ENCODE peak calls at places on chromosomes 4 and X, in eight cellular contexts. One of them, this sample, is unnamed. For H3K4me1, the result is how much of the 10 kb centered on the place peaks cover.

GRCh38 chr4:179027569-179027968 is 1585.3 kb upstream of the AGA start:
- DNase-seq in pancreas: no peak
- DNase-seq in left ventricle myocardium inferior: no peak
- DNase-seq in lower lobe of right lung: no peak
- DNase-seq in neural progenitor cell: no peak
- DNase-seq in fibroblast of lung: no peak
- DNase-seq in ovary: no peak
- DNase-seq in endothelial cell of umbilical vein: no peak
- DNase-seq in this sample: no peak

GRCh38 chrX:9503261-9503660 is 38.4 kb downstream of the TBL1X start:
- DNase-seq in pancreas: no peak
- DNase-seq in left ventricle myocardium inferior: no peak
- DNase-seq in lower lobe of right lung: no peak
- DNase-seq in neural progenitor cell: no peak
- DNase-seq in fibroblast of lung: no peak
- DNase-seq in ovary: no peak
- DNase-seq in endothelial cell of umbilical vein: no peak
- DNase-seq in this sample: no peak

GRCh38 chrX:11386001-11386523 is 92.8 kb downstream of the AMELX start:
- DNase-seq in pancreas: no peak
- DNase-seq in left ventricle myocardium inferior: no peak
- DNase-seq in lower lobe of right lung: no peak
- DNase-seq in neural progenitor cell: no peak
- DNase-seq in fibroblast of lung: peak
- DNase-seq in ovary: no peak
- DNase-seq in endothelial cell of umbilical vein: no peak
- DNase-seq in this sample: peak

GRCh38 chr4:163404080-163404479 is 60.4 kb downstream of the NPY5R start:
- DNase-seq in pancreas: no peak
- DNase-seq in left ventricle myocardium inferior: no peak
- DNase-seq in lower lobe of right lung: no peak
- DNase-seq in neural progenitor cell: peak
- DNase-seq in fibroblast of lung: no peak
- DNase-seq in ovary: no peak
- DNase-seq in endothelial cell of umbilical vein: no peak
- DNase-seq in this sample: no peak

GRCh38 chrX:4268676-4269075 is 555.2 kb upstream of the PRKX start:
- DNase-seq in pancreas: no peak
- DNase-seq in left ventricle myocardium inferior: no peak
- DNase-seq in lower lobe of right lung: no peak
- DNase-seq in neural progenitor cell: no peak
- DNase-seq in fibroblast of lung: no peak
- DNase-seq in ovary: no peak
- DNase-seq in endothelial cell of umbilical vein: no peak
- DNase-seq in this sample: no peak

GRCh38 chr4:189261475-189261874 is 679.2 kb upstream of the FRG1 start:
- DNase-seq in pancreas: no peak
- DNase-seq in left ventricle myocardium inferior: no peak
- DNase-seq in lower lobe of right lung: no peak
- DNase-seq in neural progenitor cell: no peak
- DNase-seq in fibroblast of lung: no peak
- DNase-seq in ovary: no peak
- DNase-seq in endothelial cell of umbilical vein: no peak
- DNase-seq in this sample: no peak

GRCh38 chrX:15849555-15849954 is 5.1 kb downstream of the AP1S2 start:
- DNase-seq in pancreas: no peak
- DNase-seq in left ventricle myocardium inferior: no peak
- DNase-seq in lower lobe of right lung: no peak
- DNase-seq in neural progenitor cell: peak
- DNase-seq in fibroblast of lung: no peak
- DNase-seq in ovary: no peak
- DNase-seq in endothelial cell of umbilical vein: peak
- DNase-seq in this sample: no peak

GRCh38 chrX:153692611-153693156 is 5.0 kb downstream of the SLC6A8 start:
- DNase-seq in pancreas: no peak
- DNase-seq in left ventricle myocardium inferior: no peak
- DNase-seq in lower lobe of right lung: no peak
- DNase-seq in neural progenitor cell: no peak
- DNase-seq in fibroblast of lung: no peak
- DNase-seq in ovary: no peak
- DNase-seq in endothelial cell of umbilical vein: no peak
- DNase-seq in this sample: no peak

GRCh38 chr4:7103599-7104365 is 35.9 kb upstream of the GRPEL1 start:
- DNase-seq in pancreas: peak
- DNase-seq in left ventricle myocardium inferior: peak
- DNase-seq in lower lobe of right lung: peak
- DNase-seq in neural progenitor cell: peak
- DNase-seq in fibroblast of lung: no peak
- DNase-seq in ovary: peak
- DNase-seq in endothelial cell of umbilical vein: peak
- DNase-seq in this sample: peak

GRCh38 chr4:99946346-99947189 is at the start of gene DNAJB14:
- DNase-seq in pancreas: peak
- DNase-seq in left ventricle myocardium inferior: peak
- DNase-seq in lower lobe of right lung: peak
- DNase-seq in neural progenitor cell: peak
- DNase-seq in fibroblast of lung: peak
- DNase-seq in ovary: peak
- DNase-seq in endothelial cell of umbilical vein: peak
- DNase-seq in this sample: peak

GRCh38 chr4:9924750-9925149 is 96.5 kb downstream of the SLC2A9 start:
- DNase-seq in pancreas: no peak
- DNase-seq in left ventricle myocardium inferior: no peak
- DNase-seq in lower lobe of right lung: no peak
- DNase-seq in neural progenitor cell: peak
- DNase-seq in fibroblast of lung: peak
- DNase-seq in ovary: no peak
- DNase-seq in endothelial cell of umbilical vein: no peak
- DNase-seq in this sample: no peak

GRCh38 chr4:5922556-5922955 is 29.7 kb upstream of the CRMP1 start:
- DNase-seq in pancreas: no peak
- DNase-seq in left ventricle myocardium inferior: no peak
- DNase-seq in lower lobe of right lung: no peak
- DNase-seq in neural progenitor cell: no peak
- DNase-seq in fibroblast of lung: no peak
- DNase-seq in ovary: no peak
- DNase-seq in endothelial cell of umbilical vein: no peak
- DNase-seq in this sample: no peak

GRCh38 chr4:182905038-182905437 is 12.1 kb downstream of the DCTD start:
- DNase-seq in pancreas: no peak
- DNase-seq in left ventricle myocardium inferior: no peak
- DNase-seq in lower lobe of right lung: no peak
- DNase-seq in neural progenitor cell: no peak
- DNase-seq in fibroblast of lung: no peak
- DNase-seq in ovary: no peak
- DNase-seq in endothelial cell of umbilical vein: no peak
- DNase-seq in this sample: no peak

GRCh38 chr4:165748321-165748720 is 124.7 kb upstream of the TLL1 start:
- DNase-seq in pancreas: no peak
- DNase-seq in left ventricle myocardium inferior: no peak
- DNase-seq in lower lobe of right lung: no peak
- DNase-seq in neural progenitor cell: peak
- DNase-seq in fibroblast of lung: no peak
- DNase-seq in ovary: no peak
- DNase-seq in endothelial cell of umbilical vein: no peak
- DNase-seq in this sample: no peak

GRCh38 chr4:148831945-148832344 is 389.7 kb upstream of the NR3C2 start:
- DNase-seq in pancreas: no peak
- DNase-seq in left ventricle myocardium inferior: no peak
- DNase-seq in lower lobe of right lung: no peak
- DNase-seq in neural progenitor cell: no peak
- DNase-seq in fibroblast of lung: peak
- DNase-seq in ovary: no peak
- DNase-seq in endothelial cell of umbilical vein: peak
- DNase-seq in this sample: no peak

GRCh38 chrX:139388234-139388633 is 142.3 kb upstream of the F9 start:
- DNase-seq in pancreas: no peak
- DNase-seq in left ventricle myocardium inferior: no peak
- DNase-seq in lower lobe of right lung: no peak
- DNase-seq in neural progenitor cell: no peak
- DNase-seq in fibroblast of lung: peak
- DNase-seq in ovary: no peak
- DNase-seq in endothelial cell of umbilical vein: no peak
- DNase-seq in this sample: no peak

GRCh38 chrX:5051831-5052491 is 1176.7 kb downstream of the NLGN4X start:
- DNase-seq in pancreas: peak
- DNase-seq in left ventricle myocardium inferior: peak
- DNase-seq in lower lobe of right lung: peak
- DNase-seq in neural progenitor cell: no peak
- DNase-seq in fibroblast of lung: peak
- DNase-seq in ovary: no peak
- DNase-seq in endothelial cell of umbilical vein: no peak
- DNase-seq in this sample: peak

DNA sequence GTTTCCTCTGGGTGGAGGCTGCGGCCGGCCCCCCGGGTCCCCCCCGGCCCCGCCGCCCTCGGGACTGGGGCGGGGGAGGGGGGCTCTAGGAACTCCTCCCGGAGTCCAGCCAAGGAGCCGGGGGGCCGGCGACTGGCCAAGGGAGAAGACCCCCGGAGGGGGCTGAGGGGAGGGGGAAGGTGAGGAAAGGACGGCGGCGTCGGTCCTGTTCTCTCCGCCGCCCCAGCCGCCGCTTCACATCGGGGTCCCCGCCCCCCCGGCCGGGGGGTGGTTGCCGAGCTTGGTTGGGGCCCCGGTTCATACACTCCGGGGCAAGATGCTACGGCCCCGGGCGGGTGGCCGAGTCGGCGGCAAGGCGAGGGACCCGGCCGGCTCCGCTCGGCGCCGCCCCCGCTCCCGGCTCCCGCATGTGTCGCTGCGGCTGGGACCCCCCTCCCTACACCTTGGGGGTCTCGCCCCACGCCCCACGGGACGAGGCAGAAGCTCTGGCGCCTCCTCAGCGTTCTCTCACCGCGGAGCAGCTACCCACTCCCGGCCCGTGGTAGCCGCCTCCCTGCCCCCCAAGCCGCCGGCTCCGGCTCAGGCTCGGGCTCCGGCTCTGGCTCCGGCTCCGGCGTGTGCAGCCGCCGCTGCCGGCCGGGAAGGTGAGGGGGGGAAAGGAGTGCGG is 523 bp downstream of the FBXW7 start:
- DNase-seq in pancreas: no peak
- DNase-seq in left ventricle myocardium inferior: peak
- DNase-seq in lower lobe of right lung: peak
- DNase-seq in neural progenitor cell: peak
- DNase-seq in fibroblast of lung: no peak
- DNase-seq in ovary: no peak
- DNase-seq in endothelial cell of umbilical vein: no peak
- DNase-seq in this sample: no peak
- H3K4me1 ChIP-seq in pancreas: under half
- H3K4me1 ChIP-seq in left ventricle myocardium inferior: half or more
- H3K4me1 ChIP-seq in lower lobe of right lung: under half
- H3K4me1 ChIP-seq in neural progenitor cell: under half
- H3K4me1 ChIP-seq in fibroblast of lung: under half
- H3K4me1 ChIP-seq in ovary: under half
- H3K4me1 ChIP-seq in endothelial cell of umbilical vein: under half
- H3K4me1 ChIP-seq in this sample: under half

DNA sequence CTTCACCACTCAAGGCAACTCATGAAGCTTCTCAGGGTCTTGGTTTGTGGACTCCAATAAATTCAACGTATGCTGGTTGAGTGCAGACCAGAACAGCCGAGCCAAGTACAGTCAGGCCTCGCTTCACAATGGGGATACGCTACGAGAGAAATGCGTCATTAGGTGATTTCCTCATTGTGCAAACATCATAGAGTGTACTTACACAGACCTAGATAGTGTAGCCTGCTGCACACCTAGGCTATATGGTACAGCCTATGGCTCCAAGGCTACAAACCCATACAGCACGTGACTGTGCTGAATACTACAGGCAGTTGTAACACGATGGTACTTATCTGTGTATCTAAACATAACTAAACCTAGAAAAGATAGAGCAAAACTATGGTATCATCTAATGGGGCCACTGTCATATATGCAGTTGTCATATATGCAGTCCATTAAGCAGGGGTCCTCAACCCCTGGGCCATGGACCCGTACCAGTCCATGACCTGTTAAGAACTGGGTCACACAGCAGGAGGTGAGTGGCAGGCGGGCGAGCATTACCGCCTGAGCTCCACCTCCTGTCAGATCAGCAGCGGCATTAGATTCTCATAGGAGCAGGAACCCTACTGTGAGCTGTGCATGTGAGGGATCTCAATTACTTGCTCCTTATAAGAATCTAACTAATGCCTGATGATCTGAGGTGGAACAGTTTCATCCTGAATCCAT is 31.5 kb downstream of the RTL5 start:
- DNase-seq in pancreas: no peak
- DNase-seq in left ventricle myocardium inferior: no peak
- DNase-seq in lower lobe of right lung: no peak
- DNase-seq in neural progenitor cell: no peak
- DNase-seq in fibroblast of lung: no peak
- DNase-seq in ovary: no peak
- DNase-seq in endothelial cell of umbilical vein: no peak
- DNase-seq in this sample: no peak
- H3K4me1 ChIP-seq in pancreas: under half
- H3K4me1 ChIP-seq in left ventricle myocardium inferior: under half
- H3K4me1 ChIP-seq in lower lobe of right lung: under half
- H3K4me1 ChIP-seq in neural progenitor cell: under half
- H3K4me1 ChIP-seq in fibroblast of lung: under half
- H3K4me1 ChIP-seq in ovary: under half
- H3K4me1 ChIP-seq in endothelial cell of umbilical vein: under half
- H3K4me1 ChIP-seq in this sample: under half

GRCh38 chr4:47720787-47721186 is 117.1 kb downstream of the CORIN start:
- DNase-seq in pancreas: no peak
- DNase-seq in left ventricle myocardium inferior: no peak
- DNase-seq in lower lobe of right lung: no peak
- DNase-seq in neural progenitor cell: no peak
- DNase-seq in fibroblast of lung: no peak
- DNase-seq in ovary: no peak
- DNase-seq in endothelial cell of umbilical vein: no peak
- DNase-seq in this sample: no peak
- H3K4me1 ChIP-seq in pancreas: under half
- H3K4me1 ChIP-seq in left ventricle myocardium inferior: under half
- H3K4me1 ChIP-seq in lower lobe of right lung: under half
- H3K4me1 ChIP-seq in neural progenitor cell: under half
- H3K4me1 ChIP-seq in fibroblast of lung: under half
- H3K4me1 ChIP-seq in ovary: under half
- H3K4me1 ChIP-seq in endothelial cell of umbilical vein: under half
- H3K4me1 ChIP-seq in this sample: under half

GRCh38 chr4:184383497-184384055 is 90.8 kb downstream of the IRF2 start:
- DNase-seq in pancreas: peak
- DNase-seq in left ventricle myocardium inferior: no peak
- DNase-seq in lower lobe of right lung: no peak
- DNase-seq in neural progenitor cell: no peak
- DNase-seq in fibroblast of lung: peak
- DNase-seq in ovary: no peak
- DNase-seq in endothelial cell of umbilical vein: peak
- DNase-seq in this sample: peak

GRCh38 chr4:184384810-184385557 is 89.4 kb downstream of the IRF2 start:
- DNase-seq in pancreas: no peak
- DNase-seq in left ventricle myocardium inferior: no peak
- DNase-seq in lower lobe of right lung: no peak
- DNase-seq in neural progenitor cell: peak
- DNase-seq in fibroblast of lung: no peak
- DNase-seq in ovary: no peak
- DNase-seq in endothelial cell of umbilical vein: no peak
- DNase-seq in this sample: no peak

GRCh38 chr4:184380707-184381106 is 93.6 kb downstream of the IRF2 start:
- DNase-seq in pancreas: no peak
- DNase-seq in left ventricle myocardium inferior: no peak
- DNase-seq in lower lobe of right lung: no peak
- DNase-seq in neural progenitor cell: no peak
- DNase-seq in fibroblast of lung: no peak
- DNase-seq in ovary: no peak
- DNase-seq in endothelial cell of umbilical vein: no peak
- DNase-seq in this sample: no peak

GRCh38 chr4:184384056-184384809 is 90.1 kb downstream of the IRF2 start:
- DNase-seq in pancreas: peak
- DNase-seq in left ventricle myocardium inferior: no peak
- DNase-seq in lower lobe of right lung: no peak
- DNase-seq in neural progenitor cell: peak
- DNase-seq in fibroblast of lung: peak
- DNase-seq in ovary: no peak
- DNase-seq in endothelial cell of umbilical vein: peak
- DNase-seq in this sample: peak

GRCh38 chr4:184382189-184382846 is 92.0 kb downstream of the IRF2 start:
- DNase-seq in pancreas: no peak
- DNase-seq in left ventricle myocardium inferior: no peak
- DNase-seq in lower lobe of right lung: no peak
- DNase-seq in neural progenitor cell: no peak
- DNase-seq in fibroblast of lung: no peak
- DNase-seq in ovary: no peak
- DNase-seq in endothelial cell of umbilical vein: peak
- DNase-seq in this sample: peak
- H3K4me1 ChIP-seq in pancreas: under half
- H3K4me1 ChIP-seq in left ventricle myocardium inferior: half or more
- H3K4me1 ChIP-seq in lower lobe of right lung: under half
- H3K4me1 ChIP-seq in neural progenitor cell: under half
- H3K4me1 ChIP-seq in fibroblast of lung: under half
- H3K4me1 ChIP-seq in ovary: under half
- H3K4me1 ChIP-seq in endothelial cell of umbilical vein: half or more
- H3K4me1 ChIP-seq in this sample: under half